ENCODE peak calls at places on chromosome 1, in ten cellular contexts. One of them, this sample, is unnamed.

GRCh38 chr1:62438163-62438562 is 1.3 kb downstream of the USP1 start:
- DNase-seq in GM12865: peak
- DNase-seq in mucosa of descending colon: no peak
- DNase-seq in fibroblast of mammary gland: peak
- DNase-seq in prostate gland: no peak
- DNase-seq in IMR-90: no peak
- DNase-seq in CD4-positive, CD25-positive, alpha-beta regulatory T cell: no peak
- DNase-seq in CD4-positive, alpha-beta memory T cell: no peak
- DNase-seq in neural progenitor cell: no peak
- DNase-seq in astrocyte of the spinal cord: peak
- DNase-seq in this sample: no peak

GRCh38 chr1:7408771-7409150 is 362.3 kb upstream of the VAMP3 start:
- DNase-seq in fibroblast of mammary gland: no peak
- DNase-seq in GM12865: no peak
- DNase-seq in IMR-90: no peak
- DNase-seq in CD4-positive, alpha-beta memory T cell: no peak
- DNase-seq in astrocyte of the spinal cord: no peak
- DNase-seq in CD4-positive, CD25-positive, alpha-beta regulatory T cell: no peak
- DNase-seq in prostate gland: peak
- DNase-seq in mucosa of descending colon: no peak
- DNase-seq in neural progenitor cell: no peak
- DNase-seq in this sample: no peak

GRCh38 chr1:169312084-169312954 is 55.3 kb downstream of the NME7 start:
- DNase-seq in CD4-positive, CD25-positive, alpha-beta regulatory T cell: peak
- DNase-seq in astrocyte of the spinal cord: peak
- DNase-seq in fibroblast of mammary gland: peak
- DNase-seq in CD4-positive, alpha-beta memory T cell: peak
- DNase-seq in IMR-90: peak
- DNase-seq in prostate gland: no peak
- DNase-seq in neural progenitor cell: no peak
- DNase-seq in GM12865: peak
- DNase-seq in mucosa of descending colon: no peak
- DNase-seq in this sample: no peak

GRCh38 chr1:111468717-111469100 is 5.1 kb upstream of the C1orf162 start:
- DNase-seq in astrocyte of the spinal cord: no peak
- DNase-seq in neural progenitor cell: no peak
- DNase-seq in prostate gland: no peak
- DNase-seq in IMR-90: no peak
- DNase-seq in CD4-positive, CD25-positive, alpha-beta regulatory T cell: no peak
- DNase-seq in CD4-positive, alpha-beta memory T cell: no peak
- DNase-seq in fibroblast of mammary gland: no peak
- DNase-seq in GM12865: no peak
- DNase-seq in mucosa of descending colon: no peak
- DNase-seq in this sample: no peak

GRCh38 chr1:44677201-44677520 is 2.6 kb downstream of the ARMH1 start:
- DNase-seq in fibroblast of mammary gland: peak
- DNase-seq in mucosa of descending colon: no peak
- DNase-seq in CD4-positive, alpha-beta memory T cell: no peak
- DNase-seq in IMR-90: peak
- DNase-seq in GM12865: peak
- DNase-seq in neural progenitor cell: peak
- DNase-seq in CD4-positive, CD25-positive, alpha-beta regulatory T cell: no peak
- DNase-seq in astrocyte of the spinal cord: peak
- DNase-seq in prostate gland: no peak
- DNase-seq in this sample: no peak

GRCh38 chr1:229130028-229130668 is 140.8 kb upstream of the RAB4A start:
- DNase-seq in GM12865: no peak
- DNase-seq in CD4-positive, alpha-beta memory T cell: peak
- DNase-seq in astrocyte of the spinal cord: no peak
- DNase-seq in prostate gland: no peak
- DNase-seq in neural progenitor cell: no peak
- DNase-seq in CD4-positive, CD25-positive, alpha-beta regulatory T cell: peak
- DNase-seq in mucosa of descending colon: peak
- DNase-seq in fibroblast of mammary gland: no peak
- DNase-seq in IMR-90: no peak
- DNase-seq in this sample: no peak

GRCh38 chr1:1237874-1238701 is 6.1 kb downstream of the B3GALT6 start:
- DNase-seq in fibroblast of mammary gland: no peak
- DNase-seq in astrocyte of the spinal cord: no peak
- DNase-seq in IMR-90: no peak
- DNase-seq in mucosa of descending colon: no peak
- DNase-seq in CD4-positive, alpha-beta memory T cell: no peak
- DNase-seq in GM12865: no peak
- DNase-seq in neural progenitor cell: no peak
- DNase-seq in CD4-positive, CD25-positive, alpha-beta regulatory T cell: no peak
- DNase-seq in prostate gland: no peak
- DNase-seq in this sample: no peak

GRCh38 chr1:156708245-156708661 is 2.9 kb upstream of the CRABP2 start:
- DNase-seq in GM12865: no peak
- DNase-seq in fibroblast of mammary gland: peak
- DNase-seq in mucosa of descending colon: no peak
- DNase-seq in astrocyte of the spinal cord: no peak
- DNase-seq in IMR-90: no peak
- DNase-seq in neural progenitor cell: peak
- DNase-seq in prostate gland: no peak
- DNase-seq in CD4-positive, CD25-positive, alpha-beta regulatory T cell: no peak
- DNase-seq in CD4-positive, alpha-beta memory T cell: no peak
- DNase-seq in this sample: no peak

GRCh38 chr1:61670016-61670415 is 54.9 kb downstream of the TM2D1 start:
- DNase-seq in IMR-90: no peak
- DNase-seq in fibroblast of mammary gland: peak
- DNase-seq in astrocyte of the spinal cord: no peak
- DNase-seq in GM12865: no peak
- DNase-seq in CD4-positive, alpha-beta memory T cell: no peak
- DNase-seq in mucosa of descending colon: no peak
- DNase-seq in CD4-positive, CD25-positive, alpha-beta regulatory T cell: no peak
- DNase-seq in prostate gland: no peak
- DNase-seq in neural progenitor cell: no peak
- DNase-seq in this sample: no peak

GRCh38 chr1:46461017-46461808 is 28.4 kb upstream of the DMBX1 start:
- DNase-seq in neural progenitor cell: peak
- DNase-seq in mucosa of descending colon: no peak
- DNase-seq in fibroblast of mammary gland: no peak
- DNase-seq in GM12865: no peak
- DNase-seq in astrocyte of the spinal cord: no peak
- DNase-seq in IMR-90: no peak
- DNase-seq in CD4-positive, alpha-beta memory T cell: no peak
- DNase-seq in prostate gland: no peak
- DNase-seq in CD4-positive, CD25-positive, alpha-beta regulatory T cell: no peak
- DNase-seq in this sample: no peak

GRCh38 chr1:225460021-225460736 is 32.3 kb upstream of the LBR start:
- DNase-seq in IMR-90: no peak
- DNase-seq in prostate gland: no peak
- DNase-seq in neural progenitor cell: no peak
- DNase-seq in GM12865: no peak
- DNase-seq in astrocyte of the spinal cord: no peak
- DNase-seq in fibroblast of mammary gland: no peak
- DNase-seq in mucosa of descending colon: no peak
- DNase-seq in CD4-positive, alpha-beta memory T cell: no peak
- DNase-seq in CD4-positive, CD25-positive, alpha-beta regulatory T cell: no peak
- DNase-seq in this sample: no peak
- H3K4me3 ChIP-seq in IMR-90: no peak
- H3K4me3 ChIP-seq in prostate gland: no peak
- H3K4me3 ChIP-seq in neural progenitor cell: no peak
- H3K4me3 ChIP-seq in GM12865: no peak
- H3K4me3 ChIP-seq in astrocyte of the spinal cord: no peak
- H3K4me3 ChIP-seq in fibroblast of mammary gland: no peak
- H3K4me3 ChIP-seq in mucosa of descending colon: no peak
- H3K4me3 ChIP-seq in CD4-positive, alpha-beta memory T cell: no peak
- H3K4me3 ChIP-seq in CD4-positive, CD25-positive, alpha-beta regulatory T cell: no peak
- H3K4me3 ChIP-seq in this sample: no peak

GRCh38 chr1:109984190-109984455 is 442 bp upstream of the AHCYL1 start:
- DNase-seq in neural progenitor cell: no peak
- DNase-seq in mucosa of descending colon: no peak
- DNase-seq in astrocyte of the spinal cord: no peak
- DNase-seq in fibroblast of mammary gland: peak
- DNase-seq in GM12865: no peak
- DNase-seq in prostate gland: no peak
- DNase-seq in IMR-90: peak
- DNase-seq in CD4-positive, alpha-beta memory T cell: no peak
- DNase-seq in CD4-positive, CD25-positive, alpha-beta regulatory T cell: no peak
- DNase-seq in this sample: no peak
- H3K4me3 ChIP-seq in neural progenitor cell: no peak
- H3K4me3 ChIP-seq in mucosa of descending colon: no peak
- H3K4me3 ChIP-seq in astrocyte of the spinal cord: no peak
- H3K4me3 ChIP-seq in fibroblast of mammary gland: peak
- H3K4me3 ChIP-seq in GM12865: no peak
- H3K4me3 ChIP-seq in prostate gland: no peak
- H3K4me3 ChIP-seq in IMR-90: no peak
- H3K4me3 ChIP-seq in CD4-positive, alpha-beta memory T cell: peak
- H3K4me3 ChIP-seq in CD4-positive, CD25-positive, alpha-beta regulatory T cell: no peak
- H3K4me3 ChIP-seq in this sample: peak

GRCh38 chr1:9889411-9889810 is 20.7 kb downstream of the CTNNBIP1 start:
- DNase-seq in astrocyte of the spinal cord: no peak
- DNase-seq in CD4-positive, CD25-positive, alpha-beta regulatory T cell: no peak
- DNase-seq in neural progenitor cell: no peak
- DNase-seq in mucosa of descending colon: no peak
- DNase-seq in fibroblast of mammary gland: no peak
- DNase-seq in prostate gland: no peak
- DNase-seq in IMR-90: no peak
- DNase-seq in GM12865: no peak
- DNase-seq in CD4-positive, alpha-beta memory T cell: no peak
- DNase-seq in this sample: no peak
- H3K4me3 ChIP-seq in astrocyte of the spinal cord: no peak
- H3K4me3 ChIP-seq in CD4-positive, CD25-positive, alpha-beta regulatory T cell: no peak
- H3K4me3 ChIP-seq in neural progenitor cell: no peak
- H3K4me3 ChIP-seq in mucosa of descending colon: no peak
- H3K4me3 ChIP-seq in fibroblast of mammary gland: no peak
- H3K4me3 ChIP-seq in prostate gland: no peak
- H3K4me3 ChIP-seq in IMR-90: no peak
- H3K4me3 ChIP-seq in GM12865: no peak
- H3K4me3 ChIP-seq in CD4-positive, alpha-beta memory T cell: no peak
- H3K4me3 ChIP-seq in this sample: peak

DNA sequence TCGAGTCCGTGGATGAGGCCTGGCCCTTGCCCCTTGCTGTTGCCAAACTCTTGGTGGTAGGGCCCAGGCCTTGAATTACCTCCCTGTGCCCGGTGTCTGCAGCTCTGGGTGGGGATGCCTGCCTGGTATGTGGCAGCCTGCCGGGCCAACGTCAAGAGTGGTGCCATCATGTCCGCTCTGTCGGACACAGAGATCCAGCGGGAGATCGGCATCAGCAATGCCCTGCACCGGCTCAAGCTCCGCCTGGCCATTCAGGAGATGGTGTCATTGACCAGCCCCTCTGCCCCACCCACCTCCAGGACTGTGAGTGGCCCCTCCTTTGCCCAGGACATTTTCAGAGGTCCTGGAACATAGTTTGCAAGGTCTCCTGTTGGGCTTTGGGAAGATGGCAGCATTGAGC is 25.7 kb downstream of the MYOG start:
- DNase-seq in CD4-positive, CD25-positive, alpha-beta regulatory T cell: no peak
- DNase-seq in neural progenitor cell: no peak
- DNase-seq in CD4-positive, alpha-beta memory T cell: no peak
- DNase-seq in prostate gland: no peak
- DNase-seq in astrocyte of the spinal cord: no peak
- DNase-seq in fibroblast of mammary gland: no peak
- DNase-seq in GM12865: no peak
- DNase-seq in mucosa of descending colon: no peak
- DNase-seq in IMR-90: no peak
- DNase-seq in this sample: no peak
- H3K4me3 ChIP-seq in CD4-positive, CD25-positive, alpha-beta regulatory T cell: no peak
- H3K4me3 ChIP-seq in neural progenitor cell: no peak
- H3K4me3 ChIP-seq in CD4-positive, alpha-beta memory T cell: no peak
- H3K4me3 ChIP-seq in prostate gland: no peak
- H3K4me3 ChIP-seq in astrocyte of the spinal cord: no peak
- H3K4me3 ChIP-seq in fibroblast of mammary gland: no peak
- H3K4me3 ChIP-seq in GM12865: no peak
- H3K4me3 ChIP-seq in mucosa of descending colon: no peak
- H3K4me3 ChIP-seq in IMR-90: no peak
- H3K4me3 ChIP-seq in this sample: no peak

DNA sequence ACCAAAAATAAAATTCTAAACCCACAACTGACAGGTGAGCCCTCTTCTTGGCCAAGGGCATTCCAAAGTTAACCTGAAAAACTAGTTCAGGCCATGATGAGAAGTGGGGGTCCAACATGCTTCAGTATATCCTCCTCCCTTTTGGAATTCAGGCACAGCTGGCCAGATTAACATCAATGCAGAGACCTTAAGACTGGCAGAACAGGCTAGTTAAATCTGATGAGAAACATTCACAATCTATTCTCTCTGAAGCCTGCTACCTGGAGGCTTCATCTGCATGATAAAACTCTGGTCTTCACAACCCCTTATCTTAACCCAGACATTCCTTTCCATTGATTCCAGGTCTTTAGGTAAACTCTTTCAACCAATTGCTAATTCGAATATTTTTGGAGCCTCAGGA is 26.7 kb upstream of the ZBTB8B start:
- DNase-seq in astrocyte of the spinal cord: no peak
- DNase-seq in IMR-90: no peak
- DNase-seq in CD4-positive, alpha-beta memory T cell: no peak
- DNase-seq in prostate gland: no peak
- DNase-seq in fibroblast of mammary gland: no peak
- DNase-seq in mucosa of descending colon: no peak
- DNase-seq in neural progenitor cell: no peak
- DNase-seq in GM12865: no peak
- DNase-seq in CD4-positive, CD25-positive, alpha-beta regulatory T cell: no peak
- DNase-seq in this sample: no peak
- H3K4me3 ChIP-seq in astrocyte of the spinal cord: no peak
- H3K4me3 ChIP-seq in IMR-90: no peak
- H3K4me3 ChIP-seq in CD4-positive, alpha-beta memory T cell: no peak
- H3K4me3 ChIP-seq in prostate gland: no peak
- H3K4me3 ChIP-seq in fibroblast of mammary gland: no peak
- H3K4me3 ChIP-seq in mucosa of descending colon: no peak
- H3K4me3 ChIP-seq in neural progenitor cell: no peak
- H3K4me3 ChIP-seq in GM12865: no peak
- H3K4me3 ChIP-seq in CD4-positive, CD25-positive, alpha-beta regulatory T cell: no peak
- H3K4me3 ChIP-seq in this sample: no peak

DNA sequence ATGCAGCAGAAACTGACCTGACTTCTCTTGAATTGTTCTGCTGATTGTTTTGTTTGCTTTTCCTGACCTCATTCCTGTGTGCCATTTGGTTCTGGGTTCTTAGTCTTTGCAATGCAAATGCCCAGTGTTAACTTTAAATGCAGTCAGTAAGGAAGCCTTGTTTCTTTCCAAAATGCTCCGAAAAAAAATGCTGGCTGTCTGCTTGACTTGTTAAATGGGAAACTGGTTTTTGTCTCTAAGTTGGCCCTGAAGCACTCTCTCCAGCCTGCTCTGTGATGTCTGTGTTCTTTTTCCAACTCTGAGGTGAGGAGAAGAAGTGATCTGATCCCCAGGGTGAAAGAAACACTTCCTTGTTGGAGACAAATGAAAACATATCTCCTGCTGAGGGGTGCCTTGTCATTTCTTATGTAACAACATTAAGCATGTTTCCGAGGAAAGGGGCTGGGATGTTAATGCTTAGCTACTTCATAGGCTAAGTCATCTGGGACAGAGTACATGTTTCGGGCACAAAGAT is 256.3 kb upstream of the ADGRL4 start:
- DNase-seq in CD4-positive, alpha-beta memory T cell: no peak
- DNase-seq in IMR-90: no peak
- DNase-seq in fibroblast of mammary gland: no peak
- DNase-seq in CD4-positive, CD25-positive, alpha-beta regulatory T cell: no peak
- DNase-seq in mucosa of descending colon: no peak
- DNase-seq in astrocyte of the spinal cord: peak
- DNase-seq in prostate gland: no peak
- DNase-seq in GM12865: no peak
- DNase-seq in neural progenitor cell: peak
- DNase-seq in this sample: no peak
- H3K4me3 ChIP-seq in CD4-positive, alpha-beta memory T cell: no peak
- H3K4me3 ChIP-seq in IMR-90: no peak
- H3K4me3 ChIP-seq in fibroblast of mammary gland: no peak
- H3K4me3 ChIP-seq in CD4-positive, CD25-positive, alpha-beta regulatory T cell: no peak
- H3K4me3 ChIP-seq in mucosa of descending colon: no peak
- H3K4me3 ChIP-seq in astrocyte of the spinal cord: no peak
- H3K4me3 ChIP-seq in prostate gland: no peak
- H3K4me3 ChIP-seq in GM12865: no peak
- H3K4me3 ChIP-seq in neural progenitor cell: no peak
- H3K4me3 ChIP-seq in this sample: no peak

This sample was measured in neuronal stem cell.